ENCODE peak calls at places on chromosomes 7 and 10, in nine cellular contexts. H is activated CD4-positive, alpha-beta T cell treated with anti-CD3 and anti-CD28 coated beads for 48 hours; X is A549; Q is germinal center; S is adrenal gland; J is NCI-H69; N is fibroblast of villous mesenchyme; T is aorta; U is activated T-helper 9 cell treated with anti-CD3 and anti-CD28 coated beads, Interleukin-2, amount 50 U/mL, for 16 hours. M is an unnamed sample.

GRCh38 chr7:75565129-75565528 is 73.0 kb downstream of the SPDYE5 start:
- DNase-seq in H (no peak), X (no peak), Q (no peak), S (peak; percentile 64), J (peak; percentile 47), N (peak; percentile 87), T (peak; percentile 55), U (no peak), M (peak; percentile 67)

GRCh38 chr10:89029785-89030437 is 39.3 kb downstream of the FAS start:
- DNase-seq in H (peak; percentile 80), X (peak; percentile 35), Q (peak; percentile 44), S (peak; percentile 82), J (peak; percentile 60), N (peak; percentile 81), T (peak; percentile 80), U (peak; percentile 57), M (peak; percentile 57)

GRCh38 chr10:89426230-89426868 is 12.0 kb downstream of the IFIT5 start:
- DNase-seq in H (no peak), X (peak; percentile 56), Q (peak; percentile 21), S (peak; percentile 18), J (peak; percentile 49), N (peak; percentile 76), T (no peak), U (no peak), M (no peak)

GRCh38 chr7:380226-380550 is 90.2 kb downstream of the FOXL3 start:
- DNase-seq in H (no peak), X (no peak), Q (no peak), S (no peak), J (no peak), N (no peak), T (no peak), U (no peak), M (no peak)

GRCh38 chr10:70803768-70804423 is 11.9 kb upstream of the SGPL1 start:
- DNase-seq in H (no peak), X (no peak), Q (no peak), S (peak; percentile 16), J (peak; percentile 91), N (no peak), T (no peak), U (no peak), M (no peak)

GRCh38 chr10:119199231-119199992 is 8.0 kb upstream of the GRK5 start:
- DNase-seq in H (peak; percentile 60), X (peak; percentile 68), Q (peak; percentile 39), S (peak; percentile 82), J (peak; percentile 68), N (peak; percentile 90), T (peak; percentile 69), U (no peak), M (peak; percentile 80)

GRCh38 chr7:120337308-120337907 is 64.4 kb downstream of the KCND2 start:
- DNase-seq in H (no peak), X (peak; percentile 1), Q (peak; percentile 6), S (peak; percentile 6), J (peak; percentile 36), N (peak; percentile 3), T (no peak), U (no peak), M (no peak)

GRCh38 chr10:44761076-44761475 is 150.1 kb upstream of the TMEM72 start:
- DNase-seq in H (no peak), X (no peak), Q (no peak), S (no peak), J (no peak), N (no peak), T (no peak), U (no peak), M (no peak)

M was measured in amniotic stem cell.